ENCODE peak calls at places on chromosomes 1 and 21, in nine cellular contexts. C is cardiac muscle cell, B is psoas muscle, Z is aorta, L is thoracic aorta, G is endodermal cell, R is tibial artery, I is neural progenitor cell, H is upper lobe of right lung. O is an unnamed sample.
A peak's percentile ranks its signal among the peaks of the same experiment; 100 is the strongest.

GRCh38 chr1:156845055-156845952 is 13.6 kb downstream of the INSRR start:
- DNase-seq in L (no peak), H (no peak), I (peak; percentile 61), Z (no peak), B (peak; percentile 39), R (no peak), G (peak; percentile 85), C (peak; percentile 21), O (no peak)

GRCh38 chr1:89844236-89844807 is 23.5 kb downstream of the LRRC8D start:
- DNase-seq in H (no peak), R (no peak), B (no peak), L (no peak), I (no peak), G (no peak), C (no peak), Z (no peak), O (no peak)

GRCh38 chr1:80917826-80918225 is 882.9 kb upstream of the ADGRL2 start:
- DNase-seq in I (no peak), B (no peak), L (no peak), R (no peak), H (no peak), Z (no peak), C (no peak), G (no peak), O (no peak)

GRCh38 chr1:161198877-161199431 is at the start of gene ADAMTS4:
- DNase-seq in C (peak; percentile 90), H (no peak), G (peak; percentile 83), L (no peak), R (peak; percentile 56), Z (peak; percentile 67), B (peak; percentile 71), I (peak; percentile 74), O (no peak)

GRCh38 chr1:189311915-189312314 is 1165.7 kb downstream of the BRINP3 start:
- DNase-seq in C (no peak), G (no peak), H (no peak), L (no peak), R (no peak), I (peak; percentile 68), Z (no peak), B (no peak), O (no peak)

GRCh38 chr1:167373398-167373797 is 144.9 kb downstream of the CD247 start:
- DNase-seq in L (no peak), B (no peak), G (no peak), R (no peak), H (no peak), C (peak; percentile 53), I (no peak), Z (no peak), O (no peak)

GRCh38 chr1:236204656-236205055 is 62.3 kb downstream of the GPR137B start:
- DNase-seq in R (no peak), C (no peak), L (no peak), G (no peak), I (peak; percentile 22), H (no peak), B (no peak), Z (no peak), O (no peak)

GRCh38 chr21:41435728-41436127 is 9.7 kb downstream of the MX1 start:
- DNase-seq in L (no peak), R (no peak), C (no peak), G (no peak), H (no peak), B (no peak), Z (no peak), I (no peak), O (no peak)

GRCh38 chr1:59502009-59502691 is 205.3 kb downstream of the FGGY start:
- DNase-seq in Z (no peak), L (no peak), G (no peak), B (no peak), I (no peak), H (no peak), R (no peak), C (peak; percentile 20), O (no peak)

GRCh38 chr1:2505461-2505994 is 20.9 kb downstream of the PANK4 start:
- DNase-seq in G (no peak), I (no peak), Z (no peak), C (no peak), B (no peak), L (no peak), R (no peak), H (no peak), O (no peak)

GRCh38 chr1:225817611-225818061 is 7.7 kb downstream of the EPHX1 start:
- DNase-seq in H (peak; percentile 87), B (peak; percentile 84), C (peak; percentile 92), I (no peak), R (peak; percentile 90), G (peak; percentile 77), Z (peak; percentile 90), L (peak; percentile 87), O (peak; percentile 86)

GRCh38 chr1:166383137-166383536 is 216.3 kb upstream of the FAM78B start:
- DNase-seq in Z (no peak), G (peak; percentile 72), I (no peak), B (no peak), L (no peak), R (no peak), C (no peak), H (no peak), O (no peak)

GRCh38 chr1:9774744-9775679 is 48.8 kb downstream of the CLSTN1 start:
- DNase-seq in I (no peak), C (no peak), L (no peak), H (no peak), G (no peak), B (no peak), R (no peak), Z (peak; percentile 32), O (no peak)

GRCh38 chr1:203137324-203137723 is 9.8 kb downstream of the ADORA1 start:
- DNase-seq in G (no peak), I (no peak), C (no peak), R (no peak), L (no peak), H (no peak), Z (no peak), B (no peak), O (no peak)
- H3K4me3 ChIP-seq in G (no peak overlapping the region), I (no peak overlapping the region), C (no peak overlapping the region), R (no peak overlapping the region), L (no peak overlapping the region), H (no peak overlapping the region), Z (no peak overlapping the region), B (no peak overlapping the region), O (no peak overlapping the region)

DNA sequence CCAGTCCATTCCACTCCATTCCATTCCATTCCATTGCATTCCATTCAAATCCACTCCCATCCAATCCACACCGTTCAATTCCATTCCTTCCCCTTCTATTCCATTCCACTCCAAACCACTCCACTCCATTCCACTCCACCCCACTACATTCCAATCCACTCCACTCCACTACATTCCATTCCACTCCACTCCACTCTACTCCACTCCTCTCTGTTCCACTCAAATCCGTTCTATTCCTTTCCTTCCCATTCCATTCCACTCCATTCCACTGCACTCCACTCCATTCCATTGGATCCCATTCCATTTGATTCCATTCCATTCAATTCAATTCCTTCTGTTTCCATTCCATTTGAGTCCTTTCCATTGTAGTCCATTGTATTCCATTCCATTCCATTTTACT is 2568.3 kb upstream of the TPTE start:
- DNase-seq in R (no peak), I (no peak), G (no peak), Z (no peak), H (no peak), C (no peak), B (no peak), L (no peak), O (no peak)
- H3K9me3 ChIP-seq in R (peaks cover 96% of the 10 kb centered on the region), I (peaks cover 93% of the 10 kb centered on the region), G (no peaks in the 10 kb centered on the region), Z (peaks cover 38% of the 10 kb centered on the region), H (peaks cover 86% of the 10 kb centered on the region), C (peaks cover 74% of the 10 kb centered on the region), B (peaks cover 71% of the 10 kb centered on the region), L (peaks cover 61% of the 10 kb centered on the region), O (peaks cover 84% of the 10 kb centered on the region)

GRCh38 chr1:1204425-1204920 is 1.9 kb downstream of the TNFRSF18 start:
- DNase-seq in G (no peak), Z (peak; percentile 29), L (no peak), H (no peak), I (no peak), B (peak; percentile 41), C (no peak), R (no peak), O (peak; percentile 19)

GRCh38 chr1:1206376-1207253 is at the start of gene TNFRSF18:
- DNase-seq in B (peak; percentile 52), Z (peak; percentile 45), L (no peak), I (peak; percentile 69), H (no peak), G (peak; percentile 89), C (no peak), R (no peak), O (peak; percentile 60)

GRCh38 chr1:1207254-1207902 is 986 bp upstream of the TNFRSF18 start:
- DNase-seq in R (no peak), Z (peak; percentile 36), H (no peak), B (peak; percentile 44), L (no peak), C (no peak), I (no peak), G (no peak), O (peak; percentile 37)

GRCh38 chr1:1204998-1205768 is 1.2 kb downstream of the TNFRSF18 start:
- DNase-seq in G (no peak), R (no peak), C (no peak), I (no peak), Z (peak; percentile 41), B (peak; percentile 38), H (no peak), L (no peak), O (peak; percentile 34)

DNA sequence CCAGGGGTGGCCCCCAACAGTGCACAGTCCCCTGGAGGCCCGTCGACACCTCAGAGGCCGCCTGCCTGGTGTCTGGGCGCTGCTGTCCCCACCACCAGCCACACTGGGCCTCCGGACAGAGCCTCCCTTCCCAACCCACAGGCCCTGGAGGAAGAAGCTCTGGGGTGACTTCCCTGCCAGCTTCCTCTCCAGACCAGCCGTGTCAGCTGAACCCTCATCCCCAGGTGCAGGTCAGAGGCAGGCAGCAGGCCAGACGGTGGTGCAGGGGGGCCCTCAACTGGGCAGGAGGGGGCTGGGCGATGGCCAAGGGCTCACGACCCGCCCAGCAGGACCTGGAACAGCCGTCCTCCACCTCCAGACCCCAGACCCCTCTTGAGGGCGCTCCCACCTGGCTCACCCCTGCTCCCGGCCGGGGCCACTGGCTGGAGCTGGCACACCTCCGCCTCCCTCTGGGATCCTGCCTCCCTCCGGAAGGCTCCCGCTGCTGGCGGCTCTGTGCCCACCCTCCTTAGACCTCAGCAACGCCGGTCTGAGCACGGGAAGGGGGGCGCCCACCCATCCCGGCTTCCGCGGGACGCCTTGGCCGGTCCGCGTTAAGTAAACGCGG is 520 bp downstream of the TNFRSF18 start:
- DNase-seq in R (no peak), Z (peak; percentile 40), L (no peak), G (no peak), C (no peak), I (no peak), H (no peak), B (peak; percentile 45), O (peak; percentile 41)
- H3K4me3 ChIP-seq in R (peak overlapping the region; percentile 4), Z (no peak overlapping the region), L (peak overlapping the region; percentile 47), G (peak overlapping the region; percentile 35), C (no peak overlapping the region), I (peak overlapping the region; percentile 35), H (peak overlapping the region; percentile 36), B (peak overlapping the region; percentile 52), O (peak overlapping the region; percentile 40)

DNA sequence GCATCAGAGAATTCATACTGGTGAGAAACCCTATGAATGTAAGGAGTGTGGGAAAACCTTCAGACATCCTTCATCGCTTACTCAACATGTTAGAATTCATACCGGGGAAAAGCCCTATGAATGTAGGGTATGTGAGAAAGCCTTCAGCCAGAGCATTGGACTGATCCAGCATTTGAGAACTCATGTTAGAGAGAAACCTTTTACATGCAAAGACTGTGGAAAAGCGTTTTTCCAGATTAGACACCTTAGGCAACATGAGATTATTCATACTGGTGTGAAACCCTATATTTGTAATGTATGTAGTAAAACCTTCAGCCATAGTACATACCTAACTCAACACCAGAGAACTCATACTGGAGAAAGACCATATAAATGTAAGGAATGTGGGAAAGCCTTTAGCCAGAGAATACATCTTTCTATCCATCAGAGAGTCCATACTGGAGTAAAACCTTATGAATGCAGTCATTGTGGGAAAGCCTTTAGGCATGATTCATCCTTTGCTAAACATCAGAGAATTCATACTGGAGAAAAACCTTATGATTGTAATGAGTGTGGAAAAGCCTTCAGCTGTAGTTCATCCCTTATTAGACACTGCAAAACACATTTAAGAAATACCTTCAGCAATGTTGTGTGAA is 12.8 kb downstream of the ZFP69B start:
- DNase-seq in I (no peak), B (no peak), G (no peak), L (no peak), C (no peak), R (no peak), Z (no peak), H (no peak), O (no peak)
- H3K9me3 ChIP-seq in I (peaks cover 90% of the 10 kb centered on the region), B (peaks cover 85% of the 10 kb centered on the region), G (peaks cover 100% of the 10 kb centered on the region), L (peaks cover 90% of the 10 kb centered on the region), C (peaks cover 10% of the 10 kb centered on the region), R (peaks cover 94% of the 10 kb centered on the region), Z (peaks cover 14% of the 10 kb centered on the region), H (peaks cover 81% of the 10 kb centered on the region), O (peaks cover 99% of the 10 kb centered on the region)